ENCODE peak calls at places on chromosomes 7 and 10, in four cellular contexts. M is upper lobe of left lung, S is IMR-90, O is cardiac fibroblast. W is an unnamed sample.

GRCh38 chr10:64115913-64116643 is 594.9 kb downstream of the REEP3 start:
- DNase-seq in M (no peak), S (no peak), O (peak), W (no peak)

GRCh38 chr7:149776305-149776704 is 2.9 kb upstream of the ZNF467 start:
- DNase-seq in M (peak), S (peak), O (peak), W (no peak)

GRCh38 chr10:101014966-101015581 is 15.5 kb downstream of the LZTS2 start:
- DNase-seq in M (no peak), S (peak), O (peak), W (no peak)

GRCh38 chr7:129495987-129496386 is 6.3 kb upstream of the SMKR1 start:
- DNase-seq in M (no peak), S (no peak), O (no peak), W (no peak)

GRCh38 chr7:80581472-80581871 is 57.0 kb upstream of the CD36 start:
- DNase-seq in M (no peak), S (peak), O (peak), W (no peak)

GRCh38 chr10:100551231-100551630 is 15.5 kb downstream of the HIF1AN start:
- DNase-seq in M (no peak), S (no peak), O (no peak), W (no peak)

GRCh38 chr10:89346264-89346971 is 18.6 kb downstream of the IFIT3 start:
- DNase-seq in M (no peak), S (peak), O (peak), W (no peak)

GRCh38 chr10:125087897-125088215 is 72.5 kb downstream of the CTBP2 start:
- DNase-seq in M (no peak), S (no peak), O (no peak), W (no peak)

GRCh38 chr10:131769691-131770090 is 131.1 kb upstream of the PPP2R2D start:
- DNase-seq in M (no peak), S (no peak), O (no peak), W (no peak)

GRCh38 chr7:41711283-41712064 is 8.6 kb upstream of the INHBA start:
- DNase-seq in M (peak), S (peak), O (peak), W (no peak)

GRCh38 chr7:41170466-41170865 is 532.4 kb downstream of the INHBA start:
- DNase-seq in M (no peak), S (peak), O (no peak), W (no peak)

GRCh38 chr7:141550694-141551079 is 523 bp upstream of the AGK start:
- DNase-seq in M (no peak), S (no peak), O (peak), W (no peak)

GRCh38 chr7:142711722-142712616 is 37.3 kb upstream of the PRSS1 start:
- DNase-seq in M (peak), S (peak), O (peak), W (no peak)

GRCh38 chr7:76386691-76387260 is 22.7 kb downstream of the SSC4D start:
- DNase-seq in M (no peak), S (peak), O (peak), W (no peak)

GRCh38 chr7:50212666-50213621 is 91.6 kb upstream of the IKZF1 start:
- DNase-seq in M (no peak), S (no peak), O (no peak), W (no peak)

GRCh38 chr10:93458821-93459257 is 23.3 kb downstream of the MYOF start:
- DNase-seq in M (peak), S (peak), O (peak), W (no peak)

GRCh38 chr7:40757097-40757496 is 622.3 kb downstream of the SUGCT start:
- DNase-seq in M (no peak), S (no peak), O (peak), W (no peak)

GRCh38 chr7:71491331-71491730 is 359.4 kb downstream of the GALNT17 start:
- DNase-seq in M (no peak), S (no peak), O (no peak), W (no peak)

GRCh38 chr10:103493362-103493871 is at the start of gene NEURL1:
- DNase-seq in M (no peak), S (no peak), O (no peak), W (no peak)

GRCh38 chr10:125144209-125144608 is 16.2 kb downstream of the CTBP2 start:
- DNase-seq in M (no peak), S (no peak), O (no peak), W (no peak)

GRCh38 chr10:132572545-132572937 is 35.0 kb downstream of the INPP5A start:
- DNase-seq in M (no peak), S (peak), O (peak), W (no peak)

GRCh38 chr10:55410415-55410885 is 609.4 kb upstream of the PCDH15 start:
- DNase-seq in M (peak), S (no peak), O (peak), W (no peak)
- TF ChIP-seq CTCF in M (no peak), S (no peak), O (no peak), W (peak)

GRCh38 chr7:114214454-114214853 is 200.2 kb upstream of the FOXP2 start:
- DNase-seq in M (no peak), S (no peak), O (no peak), W (no peak)

GRCh38 chr7:114212753-114213439 is 201.7 kb upstream of the FOXP2 start:
- DNase-seq in M (no peak), S (no peak), O (no peak), W (no peak)

GRCh38 chr7:114217026-114217425 is 197.6 kb upstream of the FOXP2 start:
- DNase-seq in M (no peak), S (no peak), O (peak), W (no peak)

GRCh38 chr7:114218283-114218682 is 196.3 kb upstream of the FOXP2 start:
- DNase-seq in M (no peak), S (no peak), O (no peak), W (no peak)
- TF ChIP-seq CTCF in M (no peak), S (no peak), O (no peak), W (no peak)

GRCh38 chr10:44301781-44302400 is 83.0 kb downstream of the CXCL12 start:
- DNase-seq in M (no peak), S (peak), O (no peak), W (no peak)

GRCh38 chr10:44295619-44296222 is 89.2 kb downstream of the CXCL12 start:
- DNase-seq in M (no peak), S (peak), O (no peak), W (no peak)

GRCh38 chr10:44300666-44301649 is 83.9 kb downstream of the CXCL12 start:
- DNase-seq in M (no peak), S (peak), O (peak), W (no peak)

GRCh38 chr10:44297963-44298362 is 86.9 kb downstream of the CXCL12 start:
- DNase-seq in M (no peak), S (no peak), O (no peak), W (no peak)

GRCh38 chr10:44298713-44299112 is 86.2 kb downstream of the CXCL12 start:
- DNase-seq in M (no peak), S (no peak), O (no peak), W (no peak)
- TF ChIP-seq CTCF in M (no peak), S (no peak), O (no peak), W (no peak)

DNA sequence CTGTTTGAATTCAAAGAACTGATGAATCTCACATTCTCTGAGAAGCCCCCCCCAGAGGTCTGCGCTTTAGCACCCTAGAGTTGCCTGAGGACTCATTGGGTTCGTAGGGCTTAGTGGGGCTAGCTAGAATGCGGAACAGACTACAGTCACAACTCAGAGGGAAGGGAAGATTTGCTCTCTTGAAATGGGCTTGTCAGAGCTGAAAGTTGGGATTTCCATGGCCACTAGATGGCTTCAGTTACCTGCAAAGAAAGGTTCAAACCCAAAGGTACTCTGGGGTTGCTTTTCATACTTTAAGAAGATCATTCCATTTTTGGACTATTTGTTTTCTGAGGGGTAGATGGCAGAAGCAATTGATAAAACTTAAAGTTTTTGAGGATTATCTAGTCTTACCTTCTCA is 205.0 kb downstream of the BBS9 start:
- DNase-seq in M (no peak), S (peak), O (peak), W (no peak)
- TF ChIP-seq CTCF in M (no peak), S (peak), O (peak), W (peak)

DNA sequence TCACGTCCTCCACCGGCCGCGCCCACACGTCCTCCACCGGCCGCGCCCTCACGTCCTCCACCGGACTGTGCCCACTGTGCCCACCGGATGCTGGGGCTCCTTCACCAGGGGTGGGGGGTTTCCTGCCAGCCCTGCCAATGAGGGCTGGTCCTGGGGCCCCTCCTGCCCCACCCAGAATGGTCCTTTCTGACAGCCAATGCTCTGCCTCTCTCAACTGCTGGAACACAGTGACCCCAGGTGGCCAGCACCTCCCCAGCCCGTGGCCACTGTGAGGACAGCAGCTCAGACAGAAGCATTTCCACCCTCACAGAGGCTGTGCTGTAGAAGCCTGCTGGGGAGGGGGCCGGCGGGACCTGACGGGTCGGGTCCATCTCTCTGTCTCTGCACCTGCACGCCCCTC is 90.1 kb upstream of the DNAAF5 start:
- DNase-seq in M (no peak), S (no peak), O (peak), W (no peak)
- TF ChIP-seq CTCF in M (peak), S (peak), O (peak), W (peak)

GRCh38 chr7:15016315-15016667 is 113.7 kb upstream of the DGKB start:
- DNase-seq in M (no peak), S (no peak), O (no peak), W (no peak)
- TF ChIP-seq CTCF in M (no peak), S (no peak), O (no peak), W (peak)

DNA sequence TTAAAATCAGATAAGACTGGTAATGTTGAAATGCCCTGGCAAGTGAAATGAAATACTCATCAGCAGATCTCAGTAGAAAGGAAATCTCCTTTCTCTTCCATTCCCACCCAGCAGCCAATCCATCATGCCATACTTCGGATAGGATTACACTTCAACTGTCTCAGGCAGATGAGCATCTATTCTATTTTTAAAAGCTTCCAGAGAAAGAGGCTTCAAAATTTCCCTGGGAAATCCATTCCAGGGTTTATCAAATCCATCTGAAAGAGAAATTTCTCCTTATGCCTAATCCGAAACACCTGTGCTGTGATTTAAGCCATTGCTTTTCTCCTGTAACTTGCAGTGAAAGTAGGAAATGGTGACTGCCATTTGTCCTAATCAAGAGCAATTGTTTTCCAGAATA is 60.4 kb upstream of the RAPGEF5 start:
- DNase-seq in M (no peak), S (no peak), O (no peak), W (no peak)
- TF ChIP-seq CTCF in M (no peak), S (no peak), O (no peak), W (no peak)

DNA sequence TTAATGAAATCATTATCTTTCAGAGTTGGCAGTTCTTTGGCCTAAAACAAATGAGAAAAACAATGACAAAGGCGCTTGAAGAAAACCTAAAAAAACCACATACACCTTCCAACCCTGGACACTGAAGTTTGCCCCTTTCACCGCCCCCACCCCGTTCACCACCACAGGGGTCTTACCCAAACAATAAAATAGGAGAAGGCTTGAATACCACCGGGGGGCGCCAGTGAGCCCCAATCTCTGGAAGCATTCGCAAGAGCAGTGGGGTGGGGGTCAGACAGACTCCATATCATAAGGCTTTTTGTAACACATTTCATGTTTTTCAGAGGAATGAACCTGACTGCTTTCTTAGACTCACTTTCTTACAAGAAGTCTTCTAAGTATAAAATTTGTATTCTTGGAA is 163.6 kb downstream of the PIP4K2A start:
- DNase-seq in M (peak), S (peak), O (peak), W (no peak)
- TF ChIP-seq CTCF in M (peak), S (peak), O (peak), W (peak)